ENCODE peak calls at places on chromosome 19, in seven cellular contexts. K, H, O, W, L, S and E are unnamed samples.

GRCh38 chr19:17097593-17098126 is 22.1 kb downstream of the MYO9B start:
- DNase-seq in K (peak; percentile 41), H (no peak), O (no peak), W (peak; percentile 71), L (no peak), S (no peak), E (no peak)

GRCh38 chr19:40633207-40633606 is 32.0 kb downstream of the LTBP4 start:
- DNase-seq in K (peak; percentile 85), H (no peak), O (no peak), W (peak; percentile 59), L (no peak), S (no peak), E (no peak)

GRCh38 chr19:16604615-16605014 is 23.4 kb downstream of the MED26 start:
- DNase-seq in K (no peak), H (no peak), O (no peak), W (no peak), L (no peak), S (no peak), E (no peak)

GRCh38 chr19:45079063-45079910 is at the start of gene GEMIN7:
- DNase-seq in K (peak; percentile 59), H (peak; percentile 53), O (peak; percentile 87), W (peak; percentile 57), L (peak; percentile 90), S (peak; percentile 84), E (no peak)

GRCh38 chr19:28482221-28482620 is 730.7 kb downstream of the UQCRFS1 start:
- DNase-seq in K (no peak), H (no peak), O (no peak), W (no peak), L (no peak), S (no peak), E (no peak)

GRCh38 chr19:56110515-56111448 is 10.3 kb downstream of the ZNF787 start:
- DNase-seq in K (peak; percentile 39), H (no peak), O (no peak), W (peak; percentile 59), L (no peak), S (no peak), E (no peak)

GRCh38 chr19:8334458-8335342 is 8.4 kb downstream of the KANK3 start:
- DNase-seq in K (peak; percentile 74), H (no peak), O (no peak), W (peak; percentile 62), L (peak; percentile 81), S (no peak), E (no peak)

GRCh38 chr19:12880551-12881171 is 588 bp downstream of the DNASE2 start:
- DNase-seq in K (peak; percentile 6), H (no peak), O (peak; percentile 77), W (no peak), L (no peak), S (no peak), E (no peak)

GRCh38 chr19:33447336-33448158 is 74.0 kb downstream of the CEBPG start:
- DNase-seq in K (no peak), H (no peak), O (peak; percentile 60), W (no peak), L (no peak), S (no peak), E (no peak)

GRCh38 chr19:16199275-16199932 is 1.7 kb downstream of the AP1M1 start:
- DNase-seq in K (no peak), H (no peak), O (peak; percentile 61), W (no peak), L (no peak), S (no peak), E (no peak)

DNA sequence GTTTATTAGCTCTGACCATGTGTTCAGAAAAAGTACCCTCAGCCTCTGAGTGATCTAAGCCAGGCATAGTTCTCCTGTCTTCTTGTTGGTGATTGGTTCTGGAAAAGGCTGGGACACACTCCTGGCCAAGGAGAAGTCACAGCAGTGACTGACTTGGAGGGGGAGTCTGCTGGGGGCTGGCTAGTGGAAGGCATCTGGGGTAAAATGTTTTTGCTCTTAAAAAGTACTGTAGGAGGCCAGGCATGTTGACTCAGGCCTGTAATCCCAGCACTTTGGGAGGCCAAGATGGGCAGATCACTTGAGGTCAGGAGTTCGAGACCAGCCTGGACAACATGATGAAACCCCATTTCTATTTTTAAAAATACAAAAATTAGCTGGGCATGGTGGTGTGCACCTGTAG is 21.7 kb downstream of the FAM187B start:
- DNase-seq in K (no peak), H (no peak), O (no peak), W (no peak), L (no peak), S (no peak), E (no peak)
- H3K4me3 ChIP-seq in K (no peak overlapping the region), H (no peak overlapping the region), O (no peak overlapping the region), W (no peak overlapping the region), L (no peak overlapping the region), S (no peak overlapping the region), E (no peak overlapping the region)

GRCh38 chr19:53874384-53874995 is 6.8 kb downstream of the MYADM start:
- DNase-seq in K (no peak), H (no peak), O (no peak), W (no peak), L (no peak), S (no peak), E (no peak)
- TF ChIP-seq CTCF in K (no peak), H (no peak), O (no peak), W (no peak), L (no peak), S (no peak), E (no peak)

DNA sequence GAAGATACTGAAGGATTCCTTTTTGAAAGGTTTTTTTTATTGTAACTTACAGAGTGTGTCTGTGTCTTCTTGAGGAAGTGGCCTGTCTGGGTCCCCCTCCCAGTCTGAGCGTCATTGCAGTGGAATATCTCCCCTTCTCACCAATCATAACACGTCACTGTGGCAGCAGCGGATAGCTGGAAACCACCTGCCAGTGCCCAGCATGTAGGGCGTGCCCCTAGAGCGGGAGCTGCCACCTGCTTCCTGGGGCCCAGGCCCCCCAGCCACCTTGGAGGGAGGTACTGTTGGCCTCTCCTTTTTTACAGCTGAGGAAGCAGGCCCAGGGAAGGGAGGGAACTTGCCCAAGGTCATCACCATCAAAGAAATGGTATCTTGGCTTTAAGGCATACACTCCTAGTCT is 4.6 kb upstream of the DNM2 start:
- DNase-seq in K (no peak), H (no peak), O (no peak), W (no peak), L (no peak), S (no peak), E (no peak)
- H3K4me3 ChIP-seq in K (no peak overlapping the region), H (no peak overlapping the region), O (no peak overlapping the region), W (no peak overlapping the region), L (no peak overlapping the region), S (no peak overlapping the region), E (no peak overlapping the region)

GRCh38 chr19:14318873-14319272 is 62.4 kb upstream of the ADGRE5 start:
- DNase-seq in K (no peak), H (no peak), O (no peak), W (no peak), L (no peak), S (no peak), E (no peak)
- TF ChIP-seq CTCF in K (no peak), H (no peak), O (no peak), W (no peak), L (peak; percentile 58), S (no peak), E (peak; percentile 33)

DNA sequence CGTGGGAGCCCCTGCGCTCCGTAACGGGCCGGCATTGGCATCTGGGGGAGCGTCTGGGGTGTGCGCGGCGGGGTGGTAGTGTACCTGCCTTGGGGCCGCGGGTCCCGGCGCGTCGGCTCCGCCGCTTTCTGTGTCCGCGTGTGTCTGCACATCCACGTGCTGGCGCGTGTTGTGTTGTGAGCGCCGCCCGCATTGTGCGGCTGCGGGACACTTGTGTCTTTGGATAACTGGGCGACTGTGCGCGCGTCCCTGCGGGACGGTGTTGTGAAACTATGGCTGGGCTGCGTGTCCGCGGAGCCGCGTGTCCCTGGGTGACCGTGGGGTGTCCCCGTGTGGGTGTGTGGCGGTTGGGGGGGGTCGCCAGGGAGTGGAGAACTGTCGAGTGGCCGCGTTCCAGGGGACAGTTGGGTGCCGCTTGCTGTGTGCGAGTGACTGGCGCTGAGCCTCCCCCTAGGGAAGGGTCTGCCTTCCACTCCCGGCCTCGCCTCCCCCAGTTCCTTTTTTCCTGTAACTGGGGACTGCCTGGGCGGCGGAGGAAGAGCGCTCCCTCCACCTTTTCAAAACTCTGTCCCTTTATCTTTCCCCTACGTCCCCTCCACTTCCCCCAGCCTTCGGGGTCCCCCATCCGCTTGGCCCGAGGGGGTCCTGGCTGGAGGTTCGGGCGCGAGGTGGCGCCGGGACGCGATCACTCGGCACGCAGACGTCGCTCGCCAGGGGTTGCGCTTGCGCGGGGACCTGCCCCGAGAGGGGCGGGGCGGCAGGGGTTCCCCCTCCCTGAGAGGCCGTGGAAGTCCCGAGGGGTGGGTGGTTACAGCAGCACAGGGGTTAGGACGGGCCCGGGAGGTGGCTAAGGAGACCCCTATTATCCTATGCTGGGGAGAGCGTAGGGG is 5.6 kb upstream of the NFIC start:
- DNase-seq in K (no peak), H (peak; percentile 70), O (peak; percentile 94), W (peak; percentile 32), L (peak; percentile 82), S (peak; percentile 83), E (no peak)
- H3K4me3 ChIP-seq in K (peak overlapping the region; percentile 75), H (peak overlapping the region; percentile 58), O (peak overlapping the region; percentile 65), W (peak overlapping the region; percentile 72), L (peak overlapping the region; percentile 84), S (peak overlapping the region; percentile 99), E (peak overlapping the region; percentile 63)

GRCh38 chr19:5530701-5531100 is 37.1 kb downstream of the TINCR start:
- DNase-seq in K (no peak), H (no peak), O (no peak), W (no peak), L (no peak), S (no peak), E (no peak)

GRCh38 chr19:5537870-5538269 is 29.9 kb downstream of the TINCR start:
- DNase-seq in K (no peak), H (no peak), O (no peak), W (no peak), L (no peak), S (no peak), E (no peak)

GRCh38 chr19:5533257-5533656 is 34.5 kb downstream of the TINCR start:
- DNase-seq in K (no peak), H (no peak), O (no peak), W (no peak), L (no peak), S (no peak), E (no peak)

GRCh38 chr19:5536337-5536894 is 31.3 kb downstream of the TINCR start:
- DNase-seq in K (peak; percentile 33), H (no peak), O (peak; percentile 70), W (peak; percentile 14), L (no peak), S (no peak), E (no peak)

DNA sequence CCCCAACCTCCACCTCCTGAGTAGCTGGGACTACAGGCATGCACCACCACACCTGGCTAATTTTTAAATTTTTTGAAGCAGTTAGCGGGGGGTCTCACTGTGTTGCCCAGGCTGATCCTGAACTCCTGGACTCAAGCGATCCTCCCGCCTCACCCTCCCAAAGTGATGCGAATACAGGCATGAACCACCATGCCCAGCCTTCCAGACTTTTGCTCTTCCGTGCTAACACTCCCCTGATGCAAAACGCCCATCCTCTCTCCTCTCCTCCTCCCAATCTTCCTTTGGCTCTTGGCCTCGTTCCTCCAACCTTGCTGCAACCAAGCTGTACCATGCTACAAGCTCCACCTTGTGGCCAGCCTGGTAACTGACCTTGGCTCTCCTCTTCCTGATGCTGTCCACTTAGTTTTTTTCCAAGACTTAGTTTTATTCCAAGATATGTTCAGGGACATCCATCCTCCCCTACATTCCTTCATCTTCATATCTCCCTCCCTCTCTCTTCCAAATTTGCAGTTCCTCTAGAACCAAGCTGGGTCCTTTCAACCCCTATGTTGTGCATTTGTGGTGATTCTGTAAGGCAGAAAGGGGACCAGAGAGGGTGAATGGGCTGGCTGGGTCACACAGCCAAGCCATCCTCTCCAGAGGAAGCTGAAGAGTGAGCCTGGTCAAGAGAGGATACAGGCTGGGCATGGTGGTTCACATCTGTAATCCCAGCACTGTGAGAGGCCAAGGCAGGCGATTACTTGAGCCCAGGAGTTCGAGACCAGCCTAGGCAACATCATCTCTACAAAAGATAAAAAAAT is 32.8 kb downstream of the TINCR start:
- DNase-seq in K (peak; percentile 12), H (no peak), O (no peak), W (peak; percentile 21), L (no peak), S (no peak), E (no peak)
- TF ChIP-seq CTCF in K (peak; percentile 33), H (no peak), O (no peak), W (peak; percentile 47), L (peak; percentile 37), S (no peak), E (peak; percentile 44)